ENCODE peak calls at places on chromosomes 6 and 20, in ten cellular contexts. X is T-helper 1 cell; E is lower lobe of right lung; Y is activated naive CD4-positive, alpha-beta T cell treated with anti-CD3 and anti-CD28 coated beads for 36 hours; R is AG09319; N is amniotic stem cell; F is T1000; T is HT1080; B is HEK293T; I is SK-N-SH. K is an unnamed sample.
A peak's percentile ranks its signal among the peaks of the same experiment; 100 is the strongest.

GRCh38 chr20:58576590-58576944 is 61.4 kb upstream of the APCDD1L start:
- DNase-seq in X (no peak), E (no peak), Y (no peak), R (no peak), N (no peak), F (no peak), T (no peak), B (no peak), I (no peak), K (no peak)

GRCh38 chr6:12296255-12296573 is 6.1 kb downstream of the EDN1 start:
- DNase-seq in X (no peak), E (no peak), Y (no peak), R (peak; percentile 80), N (peak; percentile 57), F (peak; percentile 35), T (peak; percentile 34), B (no peak), I (no peak), K (peak; percentile 78)

GRCh38 chr6:3905853-3906190 is 56.6 kb downstream of the FAM50B start:
- DNase-seq in X (no peak), E (no peak), Y (no peak), R (no peak), N (no peak), F (no peak), T (no peak), B (no peak), I (peak; percentile 33), K (no peak)

GRCh38 chr20:23034721-23035671 is at the start of gene SSTR4:
- DNase-seq in X (no peak), E (no peak), Y (no peak), R (no peak), N (no peak), F (no peak), T (no peak), B (no peak), I (no peak), K (no peak)

GRCh38 chr6:158047563-158048323 is 66.1 kb downstream of the SYNJ2 start:
- DNase-seq in X (no peak), E (peak; percentile 4), Y (no peak), R (no peak), N (no peak), F (no peak), T (no peak), B (no peak), I (no peak), K (no peak)

GRCh38 chr20:6590891-6591679 is 176.4 kb upstream of the BMP2 start:
- DNase-seq in X (no peak), E (no peak), Y (no peak), R (peak; percentile 35), N (peak; percentile 36), F (peak; percentile 57), T (peak; percentile 88), B (no peak), I (no peak), K (peak; percentile 74)

GRCh38 chr6:30169658-30170614 is 6.6 kb downstream of the TRIM15 start:
- DNase-seq in X (peak; percentile 59), E (no peak), Y (peak; percentile 26), R (peak; percentile 10), N (peak; percentile 23), F (peak; percentile 13), T (peak; percentile 57), B (peak; percentile 65), I (peak; percentile 73), K (peak; percentile 52)

GRCh38 chr6:149450679-149451360 is 34.0 kb downstream of the ZC3H12D start:
- DNase-seq in X (no peak), E (peak; percentile 68), Y (no peak), R (no peak), N (no peak), F (no peak), T (no peak), B (no peak), I (peak; percentile 83), K (no peak)

GRCh38 chr20:36565520-36565919 is 7.9 kb upstream of the TGIF2 start:
- DNase-seq in X (no peak), E (no peak), Y (no peak), R (no peak), N (no peak), F (no peak), T (no peak), B (no peak), I (no peak), K (no peak)